ENCODE peak calls at places on chromosomes 7 and 10, in eight cellular contexts. Y is activated naive CD8-positive, alpha-beta T cell treated with anti-CD3 and anti-CD28 coated beads for 36 hours; W is left cardiac atrium; I is LoVo; M is dermis microvascular lymphatic vessel endothelial cell; A is fibroblast of mammary gland; C is KBM-7; D is activated CD4-positive, alpha-beta T cell treated with anti-CD3 and anti-CD28 coated beads, Interleukin-2, amount 10 ng/mL, durations not matched to agents 7 days and 5 days. Z is an unnamed sample.

GRCh38 chr7:16921644-16922257 is 40.0 kb upstream of the AGR3 start:
- DNase-seq in M (no peak), C (no peak), Y (no peak), I (peak; percentile 84), W (no peak), A (no peak), D (no peak), Z (no peak)

GRCh38 chr7:118327179-118327578 is 102.7 kb downstream of the ANKRD7 start:
- DNase-seq in I (no peak), W (no peak), C (no peak), Y (no peak), D (no peak), M (no peak), A (no peak), Z (no peak)

GRCh38 chr10:73907841-73908517 is 3.0 kb upstream of the PLAU start:
- DNase-seq in A (peak; percentile 91), C (peak; percentile 94), W (peak; percentile 62), M (no peak), Y (no peak), I (no peak), D (no peak), Z (no peak)

GRCh38 chr7:665751-666453 is 60.6 kb upstream of the DNAAF5 start:
- DNase-seq in M (no peak), Y (no peak), C (no peak), I (no peak), D (no peak), A (peak; percentile 16), W (peak; percentile 64), Z (no peak)

GRCh38 chr7:119982884-119983283 is 290.1 kb upstream of the KCND2 start:
- DNase-seq in M (no peak), D (no peak), C (no peak), I (no peak), A (no peak), Y (no peak), W (no peak), Z (no peak)

GRCh38 chr10:18582803-18583202 is 68.6 kb downstream of the NSUN6 start:
- DNase-seq in C (peak; percentile 83), I (no peak), M (no peak), A (no peak), Y (no peak), D (peak; percentile 62), W (no peak), Z (no peak)

GRCh38 chr7:127940365-127941160 is 90.7 kb downstream of the LRRC4 start:
- DNase-seq in C (no peak), Y (no peak), W (no peak), A (peak; percentile 17), D (no peak), I (no peak), M (no peak), Z (no peak)

GRCh38 chr10:59536576-59537014 is 173.1 kb downstream of the SLC16A9 start:
- DNase-seq in D (no peak), I (no peak), M (peak; percentile 57), C (no peak), W (peak; percentile 25), Y (no peak), A (peak; percentile 26), Z (no peak)

GRCh38 chr10:28020080-28020860 is 21.4 kb upstream of the ODAD2 start:
- DNase-seq in Y (no peak), I (no peak), W (no peak), C (no peak), D (no peak), A (peak; percentile 41), M (no peak), Z (no peak)

GRCh38 chr10:102066421-102067068 is 1.4 kb downstream of the HPS6 start:
- DNase-seq in C (no peak), D (no peak), A (no peak), Y (no peak), W (no peak), M (no peak), I (no peak), Z (no peak)

GRCh38 chr7:131893627-131894345 is 337.4 kb upstream of the PODXL start:
- DNase-seq in W (no peak), M (no peak), Y (no peak), I (no peak), D (no peak), C (no peak), A (no peak), Z (no peak)

GRCh38 chr7:22868509-22868908 is 45.9 kb upstream of the TOMM7 start:
- DNase-seq in D (no peak), I (no peak), A (no peak), M (no peak), C (no peak), Y (no peak), W (no peak), Z (no peak)

GRCh38 chr7:142813262-142813661 is 41.6 kb upstream of the EPHB6 start:
- DNase-seq in I (peak; percentile 64), W (no peak), D (no peak), Y (no peak), M (no peak), A (peak; percentile 71), C (no peak), Z (no peak)

GRCh38 chr10:103451091-103451801 is 924 bp downstream of the CALHM2 start:
- DNase-seq in C (peak; percentile 67), D (peak; percentile 65), A (peak; percentile 78), W (peak; percentile 89), M (peak; percentile 67), Y (peak; percentile 28), I (peak; percentile 28), Z (peak; percentile 61)

GRCh38 chr10:48199580-48200377 is 74.7 kb downstream of the FRMPD2 start:
- DNase-seq in D (no peak), C (peak; percentile 83), A (peak; percentile 96), Y (no peak), M (no peak), I (no peak), W (no peak), Z (no peak)

GRCh38 chr10:5915451-5915850 is 25.4 kb downstream of the FBH1 start:
- DNase-seq in I (no peak), W (no peak), A (no peak), D (no peak), Y (no peak), C (no peak), M (peak; percentile 77), Z (no peak)